ENCODE peak calls at places on chromosomes 1 and 21, in seven cellular contexts. One of them, this sample, is unnamed.

GRCh38 chr1:116664366-116664983 is 3.1 kb downstream of the IGSF3 start:
- DNase-seq in NT2/D1: no peak
- DNase-seq in midbrain: no peak
- DNase-seq in stimulated activated CD8-positive, alpha-beta memory T cell treated with anti-CD3 and anti-CD28 coated beads, Interleukin-15, amount 100 ng/mL, for 4 hours: no peak
- DNase-seq in NCI-H2029 treated with DMSO at 0.1 percent for 48 hours: no peak
- DNase-seq in AG04450: no peak
- DNase-seq in IMR-90: no peak
- DNase-seq in this sample: no peak

GRCh38 chr21:37207441-37208009 is 59.6 kb downstream of the VPS26C start:
- DNase-seq in AG04450: no peak
- DNase-seq in NT2/D1: no peak
- DNase-seq in NCI-H2029 treated with DMSO at 0.1 percent for 48 hours: peak
- DNase-seq in IMR-90: no peak
- DNase-seq in midbrain: no peak
- DNase-seq in stimulated activated CD8-positive, alpha-beta memory T cell treated with anti-CD3 and anti-CD28 coated beads, Interleukin-15, amount 100 ng/mL, for 4 hours: no peak
- DNase-seq in this sample: peak

GRCh38 chr1:184974086-184974836 is at the start of gene NIBAN1:
- DNase-seq in stimulated activated CD8-positive, alpha-beta memory T cell treated with anti-CD3 and anti-CD28 coated beads, Interleukin-15, amount 100 ng/mL, for 4 hours: peak
- DNase-seq in midbrain: no peak
- DNase-seq in NT2/D1: peak
- DNase-seq in NCI-H2029 treated with DMSO at 0.1 percent for 48 hours: no peak
- DNase-seq in IMR-90: peak
- DNase-seq in AG04450: no peak
- DNase-seq in this sample: peak

GRCh38 chr1:8580566-8580965 is 236.9 kb downstream of the RERE start:
- DNase-seq in IMR-90: no peak
- DNase-seq in NT2/D1: no peak
- DNase-seq in NCI-H2029 treated with DMSO at 0.1 percent for 48 hours: no peak
- DNase-seq in stimulated activated CD8-positive, alpha-beta memory T cell treated with anti-CD3 and anti-CD28 coated beads, Interleukin-15, amount 100 ng/mL, for 4 hours: no peak
- DNase-seq in AG04450: no peak
- DNase-seq in midbrain: no peak
- DNase-seq in this sample: no peak

GRCh38 chr1:114737314-114737713 is 20.5 kb downstream of the CSDE1 start:
- DNase-seq in midbrain: no peak
- DNase-seq in NT2/D1: no peak
- DNase-seq in stimulated activated CD8-positive, alpha-beta memory T cell treated with anti-CD3 and anti-CD28 coated beads, Interleukin-15, amount 100 ng/mL, for 4 hours: no peak
- DNase-seq in AG04450: no peak
- DNase-seq in NCI-H2029 treated with DMSO at 0.1 percent for 48 hours: no peak
- DNase-seq in IMR-90: no peak
- DNase-seq in this sample: no peak

GRCh38 chr1:234396092-234396491 is 22.8 kb downstream of the COA6 start:
- DNase-seq in midbrain: no peak
- DNase-seq in NT2/D1: no peak
- DNase-seq in stimulated activated CD8-positive, alpha-beta memory T cell treated with anti-CD3 and anti-CD28 coated beads, Interleukin-15, amount 100 ng/mL, for 4 hours: no peak
- DNase-seq in NCI-H2029 treated with DMSO at 0.1 percent for 48 hours: no peak
- DNase-seq in IMR-90: no peak
- DNase-seq in AG04450: no peak
- DNase-seq in this sample: no peak

GRCh38 chr1:45643978-45644377 is 20.1 kb upstream of the CCDC17 start:
- DNase-seq in NCI-H2029 treated with DMSO at 0.1 percent for 48 hours: peak
- DNase-seq in midbrain: no peak
- DNase-seq in AG04450: no peak
- DNase-seq in NT2/D1: no peak
- DNase-seq in stimulated activated CD8-positive, alpha-beta memory T cell treated with anti-CD3 and anti-CD28 coated beads, Interleukin-15, amount 100 ng/mL, for 4 hours: no peak
- DNase-seq in IMR-90: no peak
- DNase-seq in this sample: no peak

GRCh38 chr1:64033667-64034215 is 169.7 kb upstream of the UBE2U start:
- DNase-seq in IMR-90: peak
- DNase-seq in stimulated activated CD8-positive, alpha-beta memory T cell treated with anti-CD3 and anti-CD28 coated beads, Interleukin-15, amount 100 ng/mL, for 4 hours: no peak
- DNase-seq in NT2/D1: no peak
- DNase-seq in midbrain: no peak
- DNase-seq in NCI-H2029 treated with DMSO at 0.1 percent for 48 hours: no peak
- DNase-seq in AG04450: peak
- DNase-seq in this sample: peak

GRCh38 chr1:168442931-168443330 is 100.9 kb downstream of the XCL2 start:
- DNase-seq in IMR-90: no peak
- DNase-seq in NT2/D1: no peak
- DNase-seq in NCI-H2029 treated with DMSO at 0.1 percent for 48 hours: no peak
- DNase-seq in stimulated activated CD8-positive, alpha-beta memory T cell treated with anti-CD3 and anti-CD28 coated beads, Interleukin-15, amount 100 ng/mL, for 4 hours: no peak
- DNase-seq in AG04450: no peak
- DNase-seq in midbrain: no peak
- DNase-seq in this sample: no peak

GRCh38 chr1:48767957-48768510 is 8.7 kb downstream of the BEND5 start:
- DNase-seq in stimulated activated CD8-positive, alpha-beta memory T cell treated with anti-CD3 and anti-CD28 coated beads, Interleukin-15, amount 100 ng/mL, for 4 hours: no peak
- DNase-seq in NT2/D1: no peak
- DNase-seq in midbrain: no peak
- DNase-seq in IMR-90: peak
- DNase-seq in AG04450: no peak
- DNase-seq in NCI-H2029 treated with DMSO at 0.1 percent for 48 hours: no peak
- DNase-seq in this sample: no peak

GRCh38 chr1:1862905-1863547 is 27.9 kb downstream of the GNB1 start:
- DNase-seq in stimulated activated CD8-positive, alpha-beta memory T cell treated with anti-CD3 and anti-CD28 coated beads, Interleukin-15, amount 100 ng/mL, for 4 hours: no peak
- DNase-seq in NT2/D1: no peak
- DNase-seq in midbrain: no peak
- DNase-seq in AG04450: no peak
- DNase-seq in NCI-H2029 treated with DMSO at 0.1 percent for 48 hours: no peak
- DNase-seq in IMR-90: peak
- DNase-seq in this sample: no peak

GRCh38 chr1:151976015-151976343 is 17.7 kb downstream of the S100A10 start:
- DNase-seq in NT2/D1: no peak
- DNase-seq in NCI-H2029 treated with DMSO at 0.1 percent for 48 hours: no peak
- DNase-seq in stimulated activated CD8-positive, alpha-beta memory T cell treated with anti-CD3 and anti-CD28 coated beads, Interleukin-15, amount 100 ng/mL, for 4 hours: no peak
- DNase-seq in AG04450: no peak
- DNase-seq in IMR-90: no peak
- DNase-seq in midbrain: no peak
- DNase-seq in this sample: no peak

GRCh38 chr1:228363686-228364067 is 43.0 kb downstream of the TRIM11 start:
- DNase-seq in NCI-H2029 treated with DMSO at 0.1 percent for 48 hours: no peak
- DNase-seq in stimulated activated CD8-positive, alpha-beta memory T cell treated with anti-CD3 and anti-CD28 coated beads, Interleukin-15, amount 100 ng/mL, for 4 hours: no peak
- DNase-seq in IMR-90: no peak
- DNase-seq in midbrain: no peak
- DNase-seq in AG04450: no peak
- DNase-seq in NT2/D1: no peak
- DNase-seq in this sample: no peak

GRCh38 chr1:26938004-26938658 is 16.6 kb downstream of the NUDC start:
- DNase-seq in NT2/D1: no peak
- DNase-seq in stimulated activated CD8-positive, alpha-beta memory T cell treated with anti-CD3 and anti-CD28 coated beads, Interleukin-15, amount 100 ng/mL, for 4 hours: no peak
- DNase-seq in NCI-H2029 treated with DMSO at 0.1 percent for 48 hours: no peak
- DNase-seq in midbrain: no peak
- DNase-seq in AG04450: no peak
- DNase-seq in IMR-90: no peak
- DNase-seq in this sample: no peak

GRCh38 chr1:58649555-58649954 is 50.3 kb downstream of the MYSM1 start:
- DNase-seq in NCI-H2029 treated with DMSO at 0.1 percent for 48 hours: peak
- DNase-seq in NT2/D1: no peak
- DNase-seq in stimulated activated CD8-positive, alpha-beta memory T cell treated with anti-CD3 and anti-CD28 coated beads, Interleukin-15, amount 100 ng/mL, for 4 hours: no peak
- DNase-seq in IMR-90: no peak
- DNase-seq in midbrain: no peak
- DNase-seq in AG04450: no peak
- DNase-seq in this sample: no peak

GRCh38 chr21:45724345-45724961 is 80.9 kb downstream of the PCBP3 start:
- DNase-seq in IMR-90: no peak
- DNase-seq in AG04450: no peak
- DNase-seq in NT2/D1: no peak
- DNase-seq in stimulated activated CD8-positive, alpha-beta memory T cell treated with anti-CD3 and anti-CD28 coated beads, Interleukin-15, amount 100 ng/mL, for 4 hours: no peak
- DNase-seq in NCI-H2029 treated with DMSO at 0.1 percent for 48 hours: no peak
- DNase-seq in midbrain: peak
- DNase-seq in this sample: no peak

This sample was measured in AG20443.